ENCODE peak calls at places on chromosomes 11 and 22, in ten cellular contexts. One of them, this sample, is unnamed.

GRCh38 chr22:20244744-20245576 is 23.2 kb downstream of the RTN4R start:
- DNase-seq in CD4-positive, alpha-beta memory T cell: peak; percentile 52
- DNase-seq in IMR-90: no peak
- DNase-seq in sigmoid colon: no peak
- DNase-seq in Daoy: no peak
- DNase-seq in NCI-H2081 treated with DMSO at 0.1 percent for 48 hours: no peak
- DNase-seq in nucleus accumbens: no peak
- DNase-seq in RWPE1: no peak
- DNase-seq in globus pallidus: no peak
- DNase-seq in AG08396: no peak
- DNase-seq in this sample: peak; percentile 80

GRCh38 chr11:15157181-15157580 is 42.5 kb downstream of the INSC start:
- DNase-seq in CD4-positive, alpha-beta memory T cell: no peak
- DNase-seq in IMR-90: peak; percentile 93
- DNase-seq in sigmoid colon: no peak
- DNase-seq in Daoy: peak; percentile 52
- DNase-seq in NCI-H2081 treated with DMSO at 0.1 percent for 48 hours: no peak
- DNase-seq in nucleus accumbens: no peak
- DNase-seq in RWPE1: peak; percentile 55
- DNase-seq in globus pallidus: no peak
- DNase-seq in AG08396: peak; percentile 43
- DNase-seq in this sample: no peak

GRCh38 chr11:71281901-71282300 is 29.5 kb upstream of the SHANK2 start:
- DNase-seq in CD4-positive, alpha-beta memory T cell: no peak
- DNase-seq in IMR-90: no peak
- DNase-seq in sigmoid colon: peak; percentile 39
- DNase-seq in Daoy: no peak
- DNase-seq in NCI-H2081 treated with DMSO at 0.1 percent for 48 hours: no peak
- DNase-seq in nucleus accumbens: no peak
- DNase-seq in RWPE1: no peak
- DNase-seq in globus pallidus: no peak
- DNase-seq in AG08396: no peak
- DNase-seq in this sample: no peak

GRCh38 chr11:37378989-37379388 is 781.0 kb upstream of the RAG2 start:
- DNase-seq in CD4-positive, alpha-beta memory T cell: no peak
- DNase-seq in IMR-90: no peak
- DNase-seq in sigmoid colon: no peak
- DNase-seq in Daoy: no peak
- DNase-seq in NCI-H2081 treated with DMSO at 0.1 percent for 48 hours: no peak
- DNase-seq in nucleus accumbens: no peak
- DNase-seq in RWPE1: no peak
- DNase-seq in globus pallidus: no peak
- DNase-seq in AG08396: no peak
- DNase-seq in this sample: no peak

GRCh38 chr11:134410766-134411165 is 1.3 kb downstream of the B3GAT1 start:
- DNase-seq in CD4-positive, alpha-beta memory T cell: no peak
- DNase-seq in IMR-90: no peak
- DNase-seq in sigmoid colon: no peak
- DNase-seq in Daoy: no peak
- DNase-seq in NCI-H2081 treated with DMSO at 0.1 percent for 48 hours: no peak
- DNase-seq in nucleus accumbens: no peak
- DNase-seq in RWPE1: no peak
- DNase-seq in globus pallidus: peak; percentile 29
- DNase-seq in AG08396: no peak
- DNase-seq in this sample: peak; percentile 8

GRCh38 chr11:44324787-44325525 is 15.0 kb upstream of the ALX4 start:
- DNase-seq in CD4-positive, alpha-beta memory T cell: no peak
- DNase-seq in IMR-90: no peak
- DNase-seq in sigmoid colon: no peak
- DNase-seq in Daoy: no peak
- DNase-seq in NCI-H2081 treated with DMSO at 0.1 percent for 48 hours: no peak
- DNase-seq in nucleus accumbens: no peak
- DNase-seq in RWPE1: no peak
- DNase-seq in globus pallidus: no peak
- DNase-seq in AG08396: no peak
- DNase-seq in this sample: no peak

GRCh38 chr11:115128226-115128625 is 376.0 kb downstream of the CADM1 start:
- DNase-seq in CD4-positive, alpha-beta memory T cell: no peak
- DNase-seq in IMR-90: no peak
- DNase-seq in sigmoid colon: no peak
- DNase-seq in Daoy: no peak
- DNase-seq in NCI-H2081 treated with DMSO at 0.1 percent for 48 hours: no peak
- DNase-seq in nucleus accumbens: no peak
- DNase-seq in RWPE1: no peak
- DNase-seq in globus pallidus: no peak
- DNase-seq in AG08396: no peak
- DNase-seq in this sample: no peak

GRCh38 chr11:95327273-95327948 is 96.4 kb upstream of the SESN3 start:
- DNase-seq in CD4-positive, alpha-beta memory T cell: no peak
- DNase-seq in IMR-90: no peak
- DNase-seq in sigmoid colon: no peak
- DNase-seq in Daoy: no peak
- DNase-seq in NCI-H2081 treated with DMSO at 0.1 percent for 48 hours: no peak
- DNase-seq in nucleus accumbens: no peak
- DNase-seq in RWPE1: no peak
- DNase-seq in globus pallidus: no peak
- DNase-seq in AG08396: no peak
- DNase-seq in this sample: no peak

GRCh38 chr11:73193251-73194033 is 24.6 kb upstream of the P2RY2 start:
- DNase-seq in CD4-positive, alpha-beta memory T cell: no peak
- DNase-seq in IMR-90: no peak
- DNase-seq in sigmoid colon: peak; percentile 52
- DNase-seq in Daoy: no peak
- DNase-seq in NCI-H2081 treated with DMSO at 0.1 percent for 48 hours: no peak
- DNase-seq in nucleus accumbens: no peak
- DNase-seq in RWPE1: no peak
- DNase-seq in globus pallidus: no peak
- DNase-seq in AG08396: no peak
- DNase-seq in this sample: no peak

GRCh38 chr11:19460718-19461405 is 220.1 kb upstream of the E2F8 start:
- DNase-seq in CD4-positive, alpha-beta memory T cell: no peak
- DNase-seq in IMR-90: peak; percentile 15
- DNase-seq in sigmoid colon: no peak
- DNase-seq in Daoy: peak; percentile 29
- DNase-seq in NCI-H2081 treated with DMSO at 0.1 percent for 48 hours: no peak
- DNase-seq in nucleus accumbens: no peak
- DNase-seq in RWPE1: no peak
- DNase-seq in globus pallidus: no peak
- DNase-seq in AG08396: no peak
- DNase-seq in this sample: no peak

GRCh38 chr11:126782810-126783209 is 217.8 kb downstream of the KIRREL3 start:
- DNase-seq in CD4-positive, alpha-beta memory T cell: no peak
- DNase-seq in IMR-90: no peak
- DNase-seq in sigmoid colon: no peak
- DNase-seq in Daoy: no peak
- DNase-seq in NCI-H2081 treated with DMSO at 0.1 percent for 48 hours: no peak
- DNase-seq in nucleus accumbens: no peak
- DNase-seq in RWPE1: no peak
- DNase-seq in globus pallidus: no peak
- DNase-seq in AG08396: no peak
- DNase-seq in this sample: no peak

GRCh38 chr22:50183141-50183971 is 2.4 kb upstream of the TRABD start:
- DNase-seq in CD4-positive, alpha-beta memory T cell: no peak
- DNase-seq in IMR-90: no peak
- DNase-seq in sigmoid colon: no peak
- DNase-seq in Daoy: no peak
- DNase-seq in NCI-H2081 treated with DMSO at 0.1 percent for 48 hours: no peak
- DNase-seq in nucleus accumbens: no peak
- DNase-seq in RWPE1: no peak
- DNase-seq in globus pallidus: no peak
- DNase-seq in AG08396: no peak
- DNase-seq in this sample: no peak

GRCh38 chr22:28933321-28933720 is 49.9 kb downstream of the ZNRF3 start:
- DNase-seq in CD4-positive, alpha-beta memory T cell: no peak
- DNase-seq in IMR-90: no peak
- DNase-seq in sigmoid colon: no peak
- DNase-seq in Daoy: no peak
- DNase-seq in NCI-H2081 treated with DMSO at 0.1 percent for 48 hours: no peak
- DNase-seq in nucleus accumbens: no peak
- DNase-seq in RWPE1: no peak
- DNase-seq in globus pallidus: no peak
- DNase-seq in AG08396: no peak
- DNase-seq in this sample: no peak

GRCh38 chr11:35629511-35629910 is 11.3 kb downstream of the FJX1 start:
- DNase-seq in CD4-positive, alpha-beta memory T cell: no peak
- DNase-seq in IMR-90: no peak
- DNase-seq in sigmoid colon: no peak
- DNase-seq in Daoy: no peak
- DNase-seq in NCI-H2081 treated with DMSO at 0.1 percent for 48 hours: no peak
- DNase-seq in nucleus accumbens: no peak
- DNase-seq in RWPE1: no peak
- DNase-seq in globus pallidus: no peak
- DNase-seq in AG08396: no peak
- DNase-seq in this sample: no peak

GRCh38 chr22:33829549-33830280 is 90.6 kb downstream of the LARGE1 start:
- DNase-seq in CD4-positive, alpha-beta memory T cell: no peak
- DNase-seq in IMR-90: no peak
- DNase-seq in sigmoid colon: no peak
- DNase-seq in Daoy: no peak
- DNase-seq in NCI-H2081 treated with DMSO at 0.1 percent for 48 hours: no peak
- DNase-seq in nucleus accumbens: no peak
- DNase-seq in RWPE1: no peak
- DNase-seq in globus pallidus: no peak
- DNase-seq in AG08396: no peak
- DNase-seq in this sample: no peak